ENCODE peak calls at places on chromosomes 4 and X, in five cellular contexts. One of them, this sample, is unnamed.

GRCh38 chr4:184288451-184289178 is 70.9 kb upstream of the ENPP6 start:
- DNase-seq in hepatocyte: no peak
- DNase-seq in GM20000: peak
- DNase-seq in kidney: no peak
- DNase-seq in pancreas: no peak
- DNase-seq in this sample: no peak

GRCh38 chr4:169079942-169080827 is 70.1 kb upstream of the CBR4 start:
- DNase-seq in GM20000: peak
- DNase-seq in kidney: peak
- DNase-seq in pancreas: no peak
- DNase-seq in hepatocyte: peak
- DNase-seq in this sample: no peak

GRCh38 chrX:71100581-71101505 is 5.2 kb downstream of the FOXO4 start:
- DNase-seq in GM20000: no peak
- DNase-seq in kidney: no peak
- DNase-seq in hepatocyte: no peak
- DNase-seq in pancreas: no peak
- DNase-seq in this sample: no peak

GRCh38 chrX:41452972-41453371 is 5.8 kb downstream of the NYX start:
- DNase-seq in pancreas: no peak
- DNase-seq in GM20000: no peak
- DNase-seq in kidney: no peak
- DNase-seq in hepatocyte: no peak
- DNase-seq in this sample: no peak

GRCh38 chrX:21384178-21384577 is 10.0 kb downstream of the CNKSR2 start:
- DNase-seq in pancreas: no peak
- DNase-seq in hepatocyte: no peak
- DNase-seq in GM20000: no peak
- DNase-seq in kidney: no peak
- DNase-seq in this sample: no peak

GRCh38 chr4:138804705-138805104 is 210.9 kb upstream of the NOCT start:
- DNase-seq in GM20000: no peak
- DNase-seq in pancreas: no peak
- DNase-seq in hepatocyte: peak
- DNase-seq in kidney: no peak
- DNase-seq in this sample: no peak

GRCh38 chr4:177393236-177393635 is 49.0 kb downstream of the AGA start:
- DNase-seq in hepatocyte: no peak
- DNase-seq in pancreas: no peak
- DNase-seq in kidney: no peak
- DNase-seq in GM20000: no peak
- DNase-seq in this sample: no peak

GRCh38 chr4:142091691-142092182 is 455.4 kb downstream of the IL15 start:
- DNase-seq in kidney: no peak
- DNase-seq in hepatocyte: no peak
- DNase-seq in pancreas: no peak
- DNase-seq in GM20000: no peak
- DNase-seq in this sample: no peak

GRCh38 chr4:123096038-123096437 is 173.6 kb upstream of the NUDT6 start:
- DNase-seq in kidney: no peak
- DNase-seq in pancreas: no peak
- DNase-seq in hepatocyte: no peak
- DNase-seq in GM20000: no peak
- DNase-seq in this sample: no peak

GRCh38 chr4:82461710-82462109 is 31.3 kb downstream of the ENOPH1 start:
- DNase-seq in GM20000: no peak
- DNase-seq in pancreas: no peak
- DNase-seq in kidney: no peak
- DNase-seq in hepatocyte: no peak
- DNase-seq in this sample: no peak

GRCh38 chr4:83783179-83783578 is 247.3 kb downstream of the GPAT3 start:
- DNase-seq in pancreas: no peak
- DNase-seq in kidney: no peak
- DNase-seq in GM20000: no peak
- DNase-seq in hepatocyte: no peak
- DNase-seq in this sample: no peak

GRCh38 chr4:83782591-83782990 is 246.7 kb downstream of the GPAT3 start:
- DNase-seq in kidney: no peak
- DNase-seq in GM20000: no peak
- DNase-seq in pancreas: no peak
- DNase-seq in hepatocyte: no peak
- DNase-seq in this sample: no peak

GRCh38 chr4:83781434-83781833 is 245.5 kb downstream of the GPAT3 start:
- DNase-seq in hepatocyte: no peak
- DNase-seq in kidney: no peak
- DNase-seq in pancreas: no peak
- DNase-seq in GM20000: no peak
- DNase-seq in this sample: no peak

GRCh38 chr4:83785906-83786305 is 250.0 kb downstream of the GPAT3 start:
- DNase-seq in GM20000: no peak
- DNase-seq in hepatocyte: no peak
- DNase-seq in kidney: no peak
- DNase-seq in pancreas: no peak
- DNase-seq in this sample: no peak

DNA sequence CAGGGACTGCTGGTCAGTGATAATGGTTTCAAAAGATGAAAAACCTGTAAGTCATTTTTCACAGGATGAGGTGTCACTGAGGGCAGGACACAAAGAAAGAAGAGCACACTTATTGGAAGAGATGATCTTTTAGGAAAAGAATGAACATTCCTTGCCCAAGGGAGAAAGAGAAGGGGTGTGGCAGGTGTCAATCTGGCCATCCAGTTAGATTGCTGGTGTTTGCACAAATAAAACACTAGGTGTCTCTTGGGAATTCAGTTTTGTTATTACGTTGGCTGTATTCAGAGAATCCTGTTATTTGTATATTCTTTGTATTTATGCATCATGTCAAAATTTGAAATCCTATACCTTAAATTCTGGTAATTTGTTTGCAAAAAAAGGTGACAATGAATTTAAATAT is 244.4 kb downstream of the GPAT3 start:
- DNase-seq in pancreas: no peak
- DNase-seq in hepatocyte: no peak
- DNase-seq in GM20000: no peak
- DNase-seq in kidney: no peak
- DNase-seq in this sample: no peak
- TF ChIP-seq CTCF in pancreas: no peak
- TF ChIP-seq CTCF in hepatocyte: no peak
- TF ChIP-seq CTCF in GM20000: no peak
- TF ChIP-seq CTCF in kidney: no peak
- TF ChIP-seq CTCF in this sample: no peak

DNA sequence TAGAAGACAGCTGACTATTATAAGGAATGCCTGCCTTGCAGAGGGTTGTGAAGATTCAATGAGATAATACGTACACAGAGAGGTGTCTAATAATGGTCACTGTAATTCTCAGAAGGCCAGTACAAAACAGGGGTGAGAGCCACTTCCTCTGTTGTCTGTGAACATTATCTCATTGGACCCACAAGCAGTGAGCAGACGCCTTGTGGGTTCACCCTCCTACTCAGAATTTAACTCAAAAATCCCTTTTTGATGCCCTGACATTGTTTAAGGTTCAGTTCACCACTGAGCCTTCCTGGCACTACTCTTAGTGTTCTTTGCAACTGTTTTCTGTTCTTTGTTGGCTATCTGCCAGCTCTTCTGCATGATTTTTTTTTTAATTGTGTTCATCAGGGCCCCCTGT is 467.4 kb downstream of the BCOR start:
- DNase-seq in GM20000: no peak
- DNase-seq in kidney: no peak
- DNase-seq in hepatocyte: no peak
- DNase-seq in pancreas: no peak
- DNase-seq in this sample: no peak
- TF ChIP-seq CTCF in GM20000: no peak
- TF ChIP-seq CTCF in kidney: no peak
- TF ChIP-seq CTCF in hepatocyte: no peak
- TF ChIP-seq CTCF in pancreas: no peak
- TF ChIP-seq CTCF in this sample: no peak

DNA sequence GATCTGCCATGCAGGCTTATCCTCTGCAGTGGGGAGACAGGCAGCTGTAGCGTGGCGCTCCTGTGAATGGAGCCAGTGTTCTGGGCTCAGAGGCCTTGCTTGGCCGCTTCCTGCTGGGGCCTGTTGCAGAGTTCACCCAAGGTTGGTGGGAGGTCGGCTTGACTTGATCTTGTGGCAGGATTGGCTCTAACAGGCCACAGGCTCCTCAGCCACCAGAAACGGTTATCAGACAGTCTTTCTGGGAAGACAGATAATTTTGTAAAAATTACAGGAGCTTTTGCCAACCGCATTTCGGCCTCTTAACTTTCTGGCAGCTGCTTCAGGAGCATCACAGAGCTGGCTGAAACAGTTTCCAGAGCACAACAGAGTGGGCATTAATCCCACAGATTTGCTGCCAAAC is 66.4 kb downstream of the DIPK2B start:
- DNase-seq in GM20000: no peak
- DNase-seq in hepatocyte: no peak
- DNase-seq in pancreas: no peak
- DNase-seq in kidney: no peak
- DNase-seq in this sample: no peak
- TF ChIP-seq CTCF in GM20000: no peak
- TF ChIP-seq CTCF in hepatocyte: no peak
- TF ChIP-seq CTCF in pancreas: no peak
- TF ChIP-seq CTCF in kidney: no peak
- TF ChIP-seq CTCF in this sample: no peak

DNA sequence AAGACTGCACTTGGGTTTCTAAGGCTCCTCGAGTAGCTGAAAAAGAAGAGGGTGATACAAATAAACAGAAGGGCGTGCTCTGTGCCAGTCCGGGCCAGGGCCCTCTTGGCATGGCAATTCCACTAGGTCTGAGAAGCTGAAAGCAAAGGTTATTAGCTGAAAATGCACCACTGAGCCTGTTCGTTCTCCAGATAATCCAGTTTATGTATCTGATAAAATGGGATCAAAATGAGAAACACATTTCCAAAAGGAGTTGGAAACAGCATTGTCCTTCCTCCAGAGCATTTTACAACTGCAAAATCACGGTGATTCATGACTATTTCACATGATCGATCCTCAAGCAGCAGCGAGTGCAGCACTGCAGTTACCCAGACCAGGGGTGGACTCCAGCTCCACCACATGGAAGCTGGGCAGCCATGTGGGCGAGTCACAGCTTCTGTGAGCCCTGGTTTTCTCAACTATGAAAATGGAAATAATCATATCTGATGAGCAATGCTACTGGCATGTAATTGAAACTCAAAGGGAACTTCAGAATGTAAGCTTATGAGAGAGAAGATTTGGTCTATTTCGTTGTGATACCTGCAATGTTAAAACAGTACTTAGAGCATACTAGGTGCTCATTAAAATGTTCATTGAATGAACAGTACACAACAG is 78.7 kb upstream of the MSX1 start:
- DNase-seq in kidney: no peak
- DNase-seq in pancreas: no peak
- DNase-seq in hepatocyte: no peak
- DNase-seq in GM20000: no peak
- DNase-seq in this sample: no peak
- TF ChIP-seq CTCF in kidney: no peak
- TF ChIP-seq CTCF in pancreas: no peak
- TF ChIP-seq CTCF in hepatocyte: peak
- TF ChIP-seq CTCF in GM20000: no peak
- TF ChIP-seq CTCF in this sample: no peak

DNA sequence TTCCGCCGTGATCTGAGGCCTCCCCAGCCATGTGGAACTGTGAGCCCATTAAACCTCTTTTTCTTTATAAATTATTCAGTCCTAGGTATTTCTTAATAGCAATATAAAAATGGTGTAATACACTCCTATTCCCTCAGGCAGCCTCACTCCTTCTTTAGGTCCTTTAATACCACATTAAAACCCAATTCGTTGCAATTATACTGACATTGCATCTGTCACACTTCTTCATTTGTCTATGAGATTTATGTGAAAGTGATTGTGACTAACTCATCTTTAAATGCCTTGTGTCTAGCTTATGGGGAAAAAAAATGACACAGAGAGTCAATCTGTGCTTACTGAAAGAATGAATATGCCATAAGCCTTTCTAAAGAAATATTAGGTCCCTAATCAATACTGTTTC is 1035.2 kb upstream of the SLIT2 start:
- DNase-seq in hepatocyte: no peak
- DNase-seq in kidney: no peak
- DNase-seq in pancreas: no peak
- DNase-seq in GM20000: no peak
- DNase-seq in this sample: no peak
- TF ChIP-seq CTCF in hepatocyte: no peak
- TF ChIP-seq CTCF in kidney: no peak
- TF ChIP-seq CTCF in pancreas: no peak
- TF ChIP-seq CTCF in GM20000: no peak
- TF ChIP-seq CTCF in this sample: no peak

DNA sequence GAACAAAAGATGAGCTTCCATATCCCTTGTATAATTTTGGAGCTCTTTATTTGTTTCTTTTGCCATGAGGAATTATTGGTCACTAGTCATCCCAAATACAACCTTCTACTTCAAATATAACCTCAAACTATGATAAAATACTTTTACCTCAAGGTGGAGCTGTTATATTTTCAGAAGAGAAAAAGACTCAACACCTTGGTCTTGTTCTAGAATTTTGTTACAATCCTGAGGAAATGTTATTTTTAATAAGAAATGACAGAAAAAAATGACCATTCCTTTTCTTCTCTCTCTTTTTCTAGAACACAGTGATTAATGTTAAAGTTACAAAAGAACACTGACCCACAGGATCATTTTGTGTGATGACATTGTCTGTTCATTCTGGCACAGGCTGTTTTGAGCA is 159.5 kb upstream of the CTSO start:
- DNase-seq in hepatocyte: no peak
- DNase-seq in GM20000: no peak
- DNase-seq in pancreas: no peak
- DNase-seq in kidney: no peak
- DNase-seq in this sample: no peak
- TF ChIP-seq CTCF in hepatocyte: peak
- TF ChIP-seq CTCF in GM20000: no peak
- TF ChIP-seq CTCF in pancreas: no peak
- TF ChIP-seq CTCF in kidney: no peak
- TF ChIP-seq CTCF in this sample: peak

GRCh38 chr4:153119626-153120025 is 84.6 kb upstream of the TRIM2 start:
- DNase-seq in GM20000: no peak
- DNase-seq in hepatocyte: no peak
- DNase-seq in pancreas: no peak
- DNase-seq in kidney: no peak
- DNase-seq in this sample: no peak
- TF ChIP-seq CTCF in GM20000: no peak
- TF ChIP-seq CTCF in hepatocyte: no peak
- TF ChIP-seq CTCF in pancreas: no peak
- TF ChIP-seq CTCF in kidney: no peak
- TF ChIP-seq CTCF in this sample: no peak

This sample was measured in D721Med.